ENCODE peak calls at places on chromosomes 5 and 9, in five cellular contexts. J is WTC11, F is HepG2, B is H1, I is GM12878. L is an unnamed sample.

GRCh38 chr5:165139262-165139661 is 1633.8 kb downstream of the MAT2B start:
- DNase-seq in J (no peak), F (no peak), B (no peak), I (no peak), L (no peak)

GRCh38 chr9:136323420-136323819 is 3.9 kb upstream of the GPSM1 start:
- DNase-seq in J (no peak), F (no peak), B (no peak), I (no peak), L (no peak)

GRCh38 chr5:149345892-149346222 is 558 bp downstream of the GRPEL2 start:
- DNase-seq in J (no peak), F (no peak), B (no peak), I (no peak), L (no peak)

GRCh38 chr9:110886832-110887231 is 151.4 kb downstream of the LPAR1 start:
- DNase-seq in J (no peak), F (no peak), B (no peak), I (no peak), L (no peak)

GRCh38 chr5:133610489-133611356 is 1.6 kb downstream of the FSTL4 start:
- DNase-seq in J (peak; percentile 83), F (peak; percentile 23), B (peak; percentile 50), I (no peak), L (no peak)

GRCh38 chr9:136886610-136887597 is 588 bp downstream of the TRAF2 start:
- DNase-seq in J (peak; percentile 70), F (no peak), B (peak; percentile 70), I (no peak), L (no peak)

GRCh38 chr5:156120777-156121176 is 206.2 kb upstream of the SGCD start:
- DNase-seq in J (no peak), F (no peak), B (no peak), I (no peak), L (no peak)

GRCh38 chr5:169423580-169424278 is 122.8 kb upstream of the SLIT3 start:
- DNase-seq in J (no peak), F (no peak), B (no peak), I (no peak), L (no peak)

GRCh38 chr5:135657536-135658307 is 78.9 kb upstream of the CXCL14 start:
- DNase-seq in J (no peak), F (no peak), B (no peak), I (no peak), L (no peak)

GRCh38 chr5:76813982-76814562 is 4.8 kb upstream of the F2RL1 start:
- DNase-seq in J (no peak), F (peak; percentile 43), B (no peak), I (no peak), L (peak; percentile 81)

GRCh38 chr5:12615141-12615820 is 711.0 kb upstream of the CTNND2 start:
- DNase-seq in J (no peak), F (no peak), B (no peak), I (no peak), L (no peak)

GRCh38 chr5:157747766-157748700 is 4.5 kb downstream of the LSM11 start:
- DNase-seq in J (no peak), F (no peak), B (no peak), I (no peak), L (no peak)

GRCh38 chr9:99353408-99353807 is 131.3 kb downstream of the SEC61B start:
- DNase-seq in J (no peak), F (no peak), B (no peak), I (no peak), L (no peak)

GRCh38 chr5:79938468-79938867 is 52.6 kb downstream of the MTX3 start:
- DNase-seq in J (no peak), F (no peak), B (no peak), I (no peak), L (no peak)

GRCh38 chr5:172678902-172679301 is 37.8 kb downstream of the NEURL1B start:
- DNase-seq in J (no peak), F (no peak), B (no peak), I (no peak), L (no peak)

GRCh38 chr5:154015071-154015693 is 23.5 kb downstream of the FAM114A2 start:
- DNase-seq in J (no peak), F (no peak), B (no peak), I (no peak), L (no peak)

GRCh38 chr5:102229685-102230084 is 66.4 kb downstream of the SLCO4C1 start:
- DNase-seq in J (no peak), F (no peak), B (no peak), I (no peak), L (no peak)

GRCh38 chr5:122063836-122064235 is 14.2 kb downstream of the LOX start:
- DNase-seq in J (no peak), F (no peak), B (no peak), I (no peak), L (no peak)

GRCh38 chr5:34743878-34744277 is 87.8 kb downstream of the RAI14 start:
- DNase-seq in J (no peak), F (no peak), B (no peak), I (no peak), L (no peak)

GRCh38 chr5:163760498-163760897 is 255.1 kb downstream of the MAT2B start:
- DNase-seq in J (no peak), F (peak; percentile 24), B (no peak), I (no peak), L (no peak)

GRCh38 chr5:36696059-36696673 is 89.8 kb downstream of the SLC1A3 start:
- DNase-seq in J (peak; percentile 79), F (peak; percentile 26), B (peak; percentile 77), I (no peak), L (peak; percentile 69)

GRCh38 chr9:126939821-126940221 is 25.2 kb downstream of the RALGPS1 start:
- DNase-seq in J (no peak), F (peak; percentile 84), B (no peak), I (no peak), L (no peak)

GRCh38 chr5:35884125-35884788 is 27.6 kb downstream of the IL7R start:
- DNase-seq in J (no peak), F (no peak), B (no peak), I (no peak), L (no peak)

GRCh38 chr5:146751781-146752401 is 126.7 kb downstream of the PPP2R2B start:
- DNase-seq in J (no peak), F (no peak), B (no peak), I (peak; percentile 39), L (no peak)

GRCh38 chr5:57863661-57864060 is 381.1 kb upstream of the ACTBL2 start:
- DNase-seq in J (no peak), F (no peak), B (no peak), I (no peak), L (no peak)

GRCh38 chr5:51380603-51381207 is 2.5 kb upstream of the ISL1 start:
- DNase-seq in J (peak; percentile 32), F (peak; percentile 6), B (no peak), I (no peak), L (no peak)

GRCh38 chr9:136728548-136729123 is 14.1 kb downstream of the LCN10 start:
- DNase-seq in J (peak; percentile 60), F (no peak), B (peak; percentile 81), I (no peak), L (no peak)

GRCh38 chr9:105142406-105143092 is 101.9 kb upstream of the SLC44A1 start:
- DNase-seq in J (no peak), F (no peak), B (no peak), I (no peak), L (no peak)

GRCh38 chr5:60177596-60177995 is 284.1 kb upstream of the PDE4D start:
- DNase-seq in J (no peak), F (no peak), B (no peak), I (no peak), L (no peak)

GRCh38 chr9:94767331-94768099 is 41.0 kb downstream of the AOPEP start:
- DNase-seq in J (no peak), F (no peak), B (no peak), I (no peak), L (no peak)

GRCh38 chr9:90795879-90796317 is 5.7 kb upstream of the SYK start:
- DNase-seq in J (no peak), F (no peak), B (no peak), I (no peak), L (no peak)

GRCh38 chr5:97764700-97765099 is 581.7 kb upstream of the RIOK2 start:
- DNase-seq in J (no peak), F (peak; percentile 8), B (no peak), I (no peak), L (no peak)

GRCh38 chr5:81078930-81079329 is 118.8 kb downstream of the RASGRF2 start:
- DNase-seq in J (no peak), F (no peak), B (no peak), I (no peak), L (no peak)

GRCh38 chr5:81069965-81070364 is 109.8 kb downstream of the RASGRF2 start:
- DNase-seq in J (no peak), F (no peak), B (no peak), I (no peak), L (no peak)

GRCh38 chr5:81077105-81077504 is 116.9 kb downstream of the RASGRF2 start:
- DNase-seq in J (no peak), F (peak; percentile 18), B (no peak), I (no peak), L (no peak)

GRCh38 chr5:81070561-81070960 is 110.4 kb downstream of the RASGRF2 start:
- DNase-seq in J (no peak), F (no peak), B (no peak), I (no peak), L (no peak)

GRCh38 chr5:81075041-81075440 is 114.9 kb downstream of the RASGRF2 start:
- DNase-seq in J (no peak), F (no peak), B (no peak), I (no peak), L (no peak)
- TF ChIP-seq ATF3 in J (no peak), F (no peak), B (no peak), I (no peak), L (no peak)

GRCh38 chr5:151153300-151153699 is 4.3 kb downstream of the ANXA6 start:
- DNase-seq in J (no peak), F (no peak), B (no peak), I (no peak), L (no peak)
- TF ChIP-seq ATF3 in J (no peak), F (no peak), B (no peak), I (no peak), L (no peak)

DNA sequence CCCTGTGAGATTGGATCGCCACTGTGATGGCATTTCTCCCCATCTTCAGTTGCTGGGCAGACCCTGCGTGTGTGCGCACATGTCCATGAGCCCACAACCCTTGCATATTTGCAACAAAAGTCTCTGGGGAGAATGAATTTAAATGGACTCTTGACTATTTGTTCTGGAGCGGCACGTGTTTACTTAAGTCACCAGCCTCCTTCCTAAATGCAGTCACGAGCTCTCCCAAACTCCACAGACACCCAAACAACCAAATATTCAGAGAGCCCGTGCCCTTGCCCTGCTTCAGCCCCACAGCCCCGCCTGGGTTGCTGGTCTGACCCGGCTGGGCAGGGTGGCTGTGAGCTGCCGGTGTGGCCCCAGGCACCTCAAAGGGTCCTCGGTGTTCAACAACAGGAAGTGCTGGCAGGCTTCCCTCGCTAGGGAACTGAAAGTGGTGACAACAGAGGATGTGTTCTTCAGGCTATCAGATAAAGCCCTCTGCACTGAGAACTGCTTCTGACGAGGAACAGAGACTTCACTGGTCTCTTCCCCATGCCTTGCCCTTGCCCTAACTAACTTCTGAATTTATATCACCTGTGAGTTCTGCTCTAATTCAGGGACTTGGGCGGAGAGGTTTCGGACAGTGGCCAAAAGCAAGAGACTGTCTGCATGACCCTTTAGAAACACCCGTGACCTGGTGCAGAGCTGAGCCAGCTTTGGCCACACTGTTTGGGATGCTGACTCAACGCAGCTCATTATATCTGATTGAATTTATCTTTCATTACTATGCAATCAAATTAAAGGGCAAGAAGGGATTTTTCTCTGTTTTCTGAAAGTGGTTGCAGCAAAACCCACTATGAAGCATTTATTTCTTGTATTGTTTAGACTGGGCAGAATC is 19.2 kb upstream of the CD180 start:
- DNase-seq in J (no peak), F (peak; percentile 71), B (no peak), I (peak; percentile 79), L (no peak)
- TF ChIP-seq ATF3 in J (no peak), F (no peak), B (no peak), I (no peak), L (no peak)

GRCh38 chr5:93299596-93300308 is 281.3 kb downstream of the NR2F1-AS1 start:
- DNase-seq in J (peak; percentile 44), F (no peak), B (peak; percentile 63), I (no peak), L (no peak)
- TF ChIP-seq ATF3 in J (no peak), F (no peak), B (no peak), I (no peak), L (no peak)